ENCODE peak calls at places on chromosomes 3 and 15, in nine cellular contexts. One of them, this sample, is unnamed.

GRCh38 chr15:63381301-63382192 is at the start of gene CA12:
- DNase-seq in HepG2: peak
- DNase-seq in posterior vena cava: no peak
- DNase-seq in naive thymus-derived CD4-positive, alpha-beta T cell: no peak
- DNase-seq in cardiac fibroblast: peak
- DNase-seq in RPMI7951: peak
- DNase-seq in SHP77: no peak
- DNase-seq in M059J: peak
- DNase-seq in kidney tubule cell: peak
- DNase-seq in this sample: peak

GRCh38 chr15:49062900-49063299 is 16.7 kb upstream of the SECISBP2L start:
- DNase-seq in RPMI7951: no peak
- DNase-seq in naive thymus-derived CD4-positive, alpha-beta T cell: no peak
- DNase-seq in M059J: no peak
- DNase-seq in HepG2: no peak
- DNase-seq in cardiac fibroblast: no peak
- DNase-seq in posterior vena cava: no peak
- DNase-seq in kidney tubule cell: no peak
- DNase-seq in SHP77: no peak
- DNase-seq in this sample: no peak

GRCh38 chr15:65641723-65642475 is 20.2 kb downstream of the SLC24A1 start:
- DNase-seq in posterior vena cava: no peak
- DNase-seq in cardiac fibroblast: no peak
- DNase-seq in SHP77: no peak
- DNase-seq in kidney tubule cell: no peak
- DNase-seq in M059J: no peak
- DNase-seq in HepG2: peak
- DNase-seq in RPMI7951: peak
- DNase-seq in naive thymus-derived CD4-positive, alpha-beta T cell: no peak
- DNase-seq in this sample: peak

GRCh38 chr3:196650740-196651311 is 11.3 kb downstream of the NRROS start:
- DNase-seq in kidney tubule cell: peak
- DNase-seq in SHP77: peak
- DNase-seq in cardiac fibroblast: peak
- DNase-seq in posterior vena cava: peak
- DNase-seq in HepG2: peak
- DNase-seq in naive thymus-derived CD4-positive, alpha-beta T cell: no peak
- DNase-seq in RPMI7951: peak
- DNase-seq in M059J: peak
- DNase-seq in this sample: no peak

GRCh38 chr15:100880139-100880896 is 687 bp downstream of the ALDH1A3 start:
- DNase-seq in HepG2: no peak
- DNase-seq in cardiac fibroblast: peak
- DNase-seq in RPMI7951: peak
- DNase-seq in SHP77: no peak
- DNase-seq in M059J: peak
- DNase-seq in kidney tubule cell: peak
- DNase-seq in posterior vena cava: no peak
- DNase-seq in naive thymus-derived CD4-positive, alpha-beta T cell: no peak
- DNase-seq in this sample: no peak

GRCh38 chr15:54197995-54198394 is 219.8 kb downstream of the UNC13C start:
- DNase-seq in M059J: no peak
- DNase-seq in HepG2: no peak
- DNase-seq in SHP77: no peak
- DNase-seq in RPMI7951: no peak
- DNase-seq in cardiac fibroblast: no peak
- DNase-seq in posterior vena cava: no peak
- DNase-seq in kidney tubule cell: no peak
- DNase-seq in naive thymus-derived CD4-positive, alpha-beta T cell: no peak
- DNase-seq in this sample: no peak

GRCh38 chr3:168289480-168289879 is 193.8 kb upstream of the GOLIM4 start:
- DNase-seq in M059J: no peak
- DNase-seq in naive thymus-derived CD4-positive, alpha-beta T cell: no peak
- DNase-seq in HepG2: no peak
- DNase-seq in kidney tubule cell: no peak
- DNase-seq in RPMI7951: no peak
- DNase-seq in SHP77: no peak
- DNase-seq in cardiac fibroblast: no peak
- DNase-seq in posterior vena cava: no peak
- DNase-seq in this sample: no peak

GRCh38 chr3:196122688-196123046 is 40.8 kb upstream of the TFRC start:
- DNase-seq in SHP77: no peak
- DNase-seq in cardiac fibroblast: no peak
- DNase-seq in naive thymus-derived CD4-positive, alpha-beta T cell: no peak
- DNase-seq in RPMI7951: no peak
- DNase-seq in posterior vena cava: no peak
- DNase-seq in kidney tubule cell: no peak
- DNase-seq in M059J: no peak
- DNase-seq in HepG2: no peak
- DNase-seq in this sample: no peak

GRCh38 chr15:97875513-97876285 is 84.8 kb upstream of the ARRDC4 start:
- DNase-seq in kidney tubule cell: peak
- DNase-seq in HepG2: no peak
- DNase-seq in SHP77: no peak
- DNase-seq in RPMI7951: no peak
- DNase-seq in naive thymus-derived CD4-positive, alpha-beta T cell: no peak
- DNase-seq in cardiac fibroblast: no peak
- DNase-seq in posterior vena cava: no peak
- DNase-seq in M059J: no peak
- DNase-seq in this sample: no peak

GRCh38 chr15:85154061-85154460 is 172.4 kb downstream of the PDE8A start:
- DNase-seq in posterior vena cava: no peak
- DNase-seq in RPMI7951: no peak
- DNase-seq in naive thymus-derived CD4-positive, alpha-beta T cell: no peak
- DNase-seq in SHP77: no peak
- DNase-seq in HepG2: no peak
- DNase-seq in kidney tubule cell: no peak
- DNase-seq in cardiac fibroblast: no peak
- DNase-seq in M059J: peak
- DNase-seq in this sample: no peak

GRCh38 chr3:11596387-11596786 is 47.3 kb downstream of the VGLL4 start:
- DNase-seq in RPMI7951: no peak
- DNase-seq in cardiac fibroblast: peak
- DNase-seq in HepG2: no peak
- DNase-seq in naive thymus-derived CD4-positive, alpha-beta T cell: no peak
- DNase-seq in M059J: no peak
- DNase-seq in kidney tubule cell: no peak
- DNase-seq in SHP77: no peak
- DNase-seq in posterior vena cava: no peak
- DNase-seq in this sample: no peak

GRCh38 chr3:131110087-131110486 is 83.4 kb downstream of the NEK11 start:
- DNase-seq in cardiac fibroblast: peak
- DNase-seq in M059J: peak
- DNase-seq in HepG2: no peak
- DNase-seq in SHP77: no peak
- DNase-seq in naive thymus-derived CD4-positive, alpha-beta T cell: no peak
- DNase-seq in kidney tubule cell: peak
- DNase-seq in posterior vena cava: no peak
- DNase-seq in RPMI7951: peak
- DNase-seq in this sample: no peak

GRCh38 chr3:197226179-197226578 is 72.2 kb downstream of the DLG1 start:
- DNase-seq in posterior vena cava: no peak
- DNase-seq in cardiac fibroblast: no peak
- DNase-seq in M059J: no peak
- DNase-seq in SHP77: no peak
- DNase-seq in kidney tubule cell: peak
- DNase-seq in RPMI7951: no peak
- DNase-seq in naive thymus-derived CD4-positive, alpha-beta T cell: no peak
- DNase-seq in HepG2: no peak
- DNase-seq in this sample: peak

GRCh38 chr15:88920186-88920891 is 7.2 kb upstream of the MFGE8 start:
- DNase-seq in cardiac fibroblast: no peak
- DNase-seq in HepG2: no peak
- DNase-seq in M059J: peak
- DNase-seq in RPMI7951: peak
- DNase-seq in SHP77: no peak
- DNase-seq in posterior vena cava: no peak
- DNase-seq in kidney tubule cell: peak
- DNase-seq in naive thymus-derived CD4-positive, alpha-beta T cell: no peak
- DNase-seq in this sample: no peak

GRCh38 chr3:69051796-69052566 is at the start of gene TMF1:
- DNase-seq in SHP77: no peak
- DNase-seq in M059J: peak
- DNase-seq in HepG2: peak
- DNase-seq in kidney tubule cell: peak
- DNase-seq in cardiac fibroblast: peak
- DNase-seq in posterior vena cava: peak
- DNase-seq in RPMI7951: peak
- DNase-seq in naive thymus-derived CD4-positive, alpha-beta T cell: peak
- DNase-seq in this sample: no peak

GRCh38 chr15:40016224-40016865 is 22.6 kb downstream of the SRP14 start:
- DNase-seq in naive thymus-derived CD4-positive, alpha-beta T cell: no peak
- DNase-seq in posterior vena cava: no peak
- DNase-seq in HepG2: no peak
- DNase-seq in M059J: no peak
- DNase-seq in SHP77: no peak
- DNase-seq in RPMI7951: no peak
- DNase-seq in cardiac fibroblast: peak
- DNase-seq in kidney tubule cell: no peak
- DNase-seq in this sample: no peak

GRCh38 chr3:126130081-126130855 is 46.3 kb upstream of the SLC41A3 start:
- DNase-seq in M059J: no peak
- DNase-seq in SHP77: no peak
- DNase-seq in kidney tubule cell: peak
- DNase-seq in RPMI7951: no peak
- DNase-seq in cardiac fibroblast: no peak
- DNase-seq in posterior vena cava: peak
- DNase-seq in HepG2: no peak
- DNase-seq in naive thymus-derived CD4-positive, alpha-beta T cell: no peak
- DNase-seq in this sample: no peak

GRCh38 chr3:58572634-58573230 is 4.5 kb downstream of the FAM107A start:
- DNase-seq in HepG2: no peak
- DNase-seq in naive thymus-derived CD4-positive, alpha-beta T cell: no peak
- DNase-seq in kidney tubule cell: peak
- DNase-seq in M059J: peak
- DNase-seq in RPMI7951: no peak
- DNase-seq in SHP77: no peak
- DNase-seq in posterior vena cava: peak
- DNase-seq in cardiac fibroblast: no peak
- DNase-seq in this sample: no peak

GRCh38 chr3:16402451-16402850 is 111.0 kb downstream of the RFTN1 start:
- DNase-seq in naive thymus-derived CD4-positive, alpha-beta T cell: no peak
- DNase-seq in M059J: peak
- DNase-seq in cardiac fibroblast: peak
- DNase-seq in SHP77: no peak
- DNase-seq in RPMI7951: peak
- DNase-seq in HepG2: no peak
- DNase-seq in kidney tubule cell: no peak
- DNase-seq in posterior vena cava: no peak
- DNase-seq in this sample: no peak

GRCh38 chr15:70327328-70328136 is 229.8 kb upstream of the TLE3 start:
- DNase-seq in HepG2: no peak
- DNase-seq in M059J: peak
- DNase-seq in posterior vena cava: no peak
- DNase-seq in naive thymus-derived CD4-positive, alpha-beta T cell: no peak
- DNase-seq in SHP77: no peak
- DNase-seq in kidney tubule cell: peak
- DNase-seq in RPMI7951: peak
- DNase-seq in cardiac fibroblast: peak
- DNase-seq in this sample: no peak

GRCh38 chr3:38533285-38533994 is 37.3 kb downstream of the EXOG start:
- DNase-seq in naive thymus-derived CD4-positive, alpha-beta T cell: no peak
- DNase-seq in SHP77: no peak
- DNase-seq in kidney tubule cell: no peak
- DNase-seq in M059J: no peak
- DNase-seq in RPMI7951: no peak
- DNase-seq in posterior vena cava: peak
- DNase-seq in HepG2: no peak
- DNase-seq in cardiac fibroblast: peak
- DNase-seq in this sample: no peak

GRCh38 chr3:46971742-46972141 is 4.8 kb downstream of the CCDC12 start:
- DNase-seq in M059J: no peak
- DNase-seq in posterior vena cava: peak
- DNase-seq in HepG2: no peak
- DNase-seq in SHP77: no peak
- DNase-seq in kidney tubule cell: no peak
- DNase-seq in RPMI7951: no peak
- DNase-seq in cardiac fibroblast: no peak
- DNase-seq in naive thymus-derived CD4-positive, alpha-beta T cell: no peak
- DNase-seq in this sample: no peak

GRCh38 chr3:139261754-139262632 is 81.8 kb upstream of the MRPS22 start:
- DNase-seq in naive thymus-derived CD4-positive, alpha-beta T cell: no peak
- DNase-seq in kidney tubule cell: no peak
- DNase-seq in HepG2: no peak
- DNase-seq in posterior vena cava: no peak
- DNase-seq in RPMI7951: no peak
- DNase-seq in M059J: no peak
- DNase-seq in SHP77: no peak
- DNase-seq in cardiac fibroblast: no peak
- DNase-seq in this sample: no peak

GRCh38 chr15:39582286-39582976 is 1.6 kb downstream of the THBS1 start:
- DNase-seq in cardiac fibroblast: peak
- DNase-seq in naive thymus-derived CD4-positive, alpha-beta T cell: no peak
- DNase-seq in posterior vena cava: peak
- DNase-seq in M059J: peak
- DNase-seq in SHP77: no peak
- DNase-seq in HepG2: no peak
- DNase-seq in kidney tubule cell: peak
- DNase-seq in RPMI7951: peak
- DNase-seq in this sample: no peak

GRCh38 chr3:102225407-102226132 is 209.2 kb upstream of the ZPLD1 start:
- DNase-seq in posterior vena cava: no peak
- DNase-seq in M059J: peak
- DNase-seq in kidney tubule cell: peak
- DNase-seq in naive thymus-derived CD4-positive, alpha-beta T cell: peak
- DNase-seq in HepG2: peak
- DNase-seq in cardiac fibroblast: peak
- DNase-seq in SHP77: peak
- DNase-seq in RPMI7951: peak
- DNase-seq in this sample: peak

GRCh38 chr3:45690331-45691035 is 1.3 kb downstream of the SACM1L start:
- DNase-seq in RPMI7951: no peak
- DNase-seq in SHP77: no peak
- DNase-seq in naive thymus-derived CD4-positive, alpha-beta T cell: no peak
- DNase-seq in cardiac fibroblast: no peak
- DNase-seq in kidney tubule cell: no peak
- DNase-seq in HepG2: no peak
- DNase-seq in posterior vena cava: no peak
- DNase-seq in M059J: peak
- DNase-seq in this sample: peak

GRCh38 chr15:90407871-90408317 is 19.9 kb downstream of the IQGAP1 start:
- DNase-seq in SHP77: no peak
- DNase-seq in kidney tubule cell: no peak
- DNase-seq in HepG2: no peak
- DNase-seq in RPMI7951: peak
- DNase-seq in naive thymus-derived CD4-positive, alpha-beta T cell: no peak
- DNase-seq in cardiac fibroblast: peak
- DNase-seq in posterior vena cava: no peak
- DNase-seq in M059J: no peak
- DNase-seq in this sample: no peak

GRCh38 chr15:27752682-27753081 is 346.4 kb downstream of the OCA2 start:
- DNase-seq in naive thymus-derived CD4-positive, alpha-beta T cell: no peak
- DNase-seq in cardiac fibroblast: no peak
- DNase-seq in RPMI7951: no peak
- DNase-seq in kidney tubule cell: no peak
- DNase-seq in HepG2: no peak
- DNase-seq in M059J: no peak
- DNase-seq in SHP77: no peak
- DNase-seq in posterior vena cava: no peak
- DNase-seq in this sample: no peak

GRCh38 chr15:40843183-40843884 is 514 bp upstream of the SPINT1 start:
- DNase-seq in HepG2: no peak
- DNase-seq in posterior vena cava: no peak
- DNase-seq in kidney tubule cell: peak
- DNase-seq in naive thymus-derived CD4-positive, alpha-beta T cell: no peak
- DNase-seq in cardiac fibroblast: no peak
- DNase-seq in RPMI7951: no peak
- DNase-seq in SHP77: no peak
- DNase-seq in M059J: no peak
- DNase-seq in this sample: no peak

This sample was measured in NCI-H2171 treated with DMSO at 0.1 percent for 48 hours.